ENCODE peak calls at places on chromosomes 11 and 22, in four cellular contexts. T, N, X and K are unnamed samples. For H3K36me3, the result is how much of the 10 kb centered on the place peaks cover.

GRCh38 chr22:20653012-20653794 is 120.7 kb upstream of the SERPIND1 start:
- DNase-seq in N (no peak), X (no peak), T (no peak), K (no peak)

GRCh38 chr22:43173566-43173965 is 13.4 kb downstream of the TTLL12 start:
- DNase-seq in X (no peak), N (no peak), T (no peak), K (no peak)

GRCh38 chr11:32231909-32232493 is 141.1 kb downstream of the RCN1 start:
- DNase-seq in T (peak), N (peak), X (peak), K (peak)

GRCh38 chr22:17875156-17875555 is 100.9 kb upstream of the BID start:
- DNase-seq in X (no peak), N (no peak), T (no peak), K (no peak)

GRCh38 chr22:31210830-31211503 is 1.1 kb upstream of the LIMK2 start:
- DNase-seq in X (no peak), T (no peak), N (no peak), K (no peak)

GRCh38 chr11:373716-374551 is 4.6 kb downstream of the B4GALNT4 start:
- DNase-seq in T (no peak), N (no peak), X (no peak), K (no peak)

GRCh38 chr22:20970939-20971657 is 4.0 kb downstream of the AIFM3 start:
- DNase-seq in T (no peak), X (peak), N (no peak), K (no peak)

GRCh38 chr11:3201677-3202181 is 16.9 kb downstream of the MRGPRG start:
- DNase-seq in T (no peak), X (no peak), N (no peak), K (no peak)

GRCh38 chr11:116513278-116513823 is 259.4 kb downstream of the BUD13 start:
- DNase-seq in N (no peak), X (no peak), T (no peak), K (no peak)

GRCh38 chr11:117823294-117823940 is 1.1 kb downstream of the FXYD2 start:
- DNase-seq in X (peak), T (no peak), N (no peak), K (no peak)

GRCh38 chr11:132864811-132865576 is 667.3 kb downstream of the OPCML start:
- DNase-seq in X (peak), N (no peak), T (no peak), K (no peak)

GRCh38 chr11:97740783-97741151 is 1280.0 kb upstream of the CNTN5 start:
- DNase-seq in X (no peak), N (no peak), T (no peak), K (no peak)

GRCh38 chr11:102428696-102429095 is 23.9 kb downstream of the TMEM123 start:
- DNase-seq in N (no peak), X (no peak), T (no peak), K (no peak)

GRCh38 chr11:110126936-110127335 is 33.7 kb downstream of the ZC3H12C start:
- DNase-seq in T (no peak), X (peak), N (peak), K (no peak)

GRCh38 chr22:20043997-20044342 is 23.1 kb downstream of the TANGO2 start:
- DNase-seq in T (no peak), X (no peak), N (no peak), K (no peak)

GRCh38 chr11:130037058-130037457 is 32.6 kb upstream of the APLP2 start:
- DNase-seq in T (peak), N (peak), X (peak), K (peak)

GRCh38 chr11:100459791-100460190 is 227.3 kb upstream of the ARHGAP42 start:
- DNase-seq in X (no peak), T (no peak), N (no peak), K (no peak)

GRCh38 chr11:19201737-19202605 is at the start of gene CSRP3:
- DNase-seq in N (no peak), X (no peak), T (peak), K (peak)

GRCh38 chr22:47281126-47282106 is 519.0 kb downstream of the TBC1D22A start:
- DNase-seq in X (no peak), T (peak), N (no peak), K (peak)

GRCh38 chr22:20118572-20119020 is 1.6 kb upstream of the TRMT2A start:
- DNase-seq in X (no peak), N (no peak), T (peak), K (no peak)

GRCh38 chr11:59560290-59560701 is 49.0 kb downstream of the OR4D9 start:
- DNase-seq in X (peak), T (peak), N (peak), K (peak)

GRCh38 chr11:125215951-125216350 is 51.4 kb downstream of the PKNOX2 start:
- DNase-seq in N (peak), T (no peak), X (no peak), K (no peak)

GRCh38 chr22:31637938-31638618 is 23.9 kb downstream of the PISD start:
- DNase-seq in N (peak), T (no peak), X (no peak), K (no peak)

GRCh38 chr11:67404515-67405195 is 772 bp downstream of the TBC1D10C start:
- DNase-seq in X (no peak), T (no peak), N (no peak), K (no peak)

GRCh38 chr11:117597083-117597482 is 199.9 kb downstream of the DSCAML1 start:
- DNase-seq in T (peak), N (peak), X (peak), K (peak)

GRCh38 chr11:130858215-130858614 is 58.1 kb downstream of the SNX19 start:
- DNase-seq in N (no peak), T (no peak), X (peak), K (no peak)

GRCh38 chr11:1553808-1554594 is 18.1 kb downstream of the DUSP8 start:
- DNase-seq in X (peak), N (no peak), T (no peak), K (no peak)

GRCh38 chr11:64340671-64341335 is 799 bp downstream of the CCDC88B start:
- DNase-seq in N (no peak), X (peak), T (peak), K (no peak)

GRCh38 chr22:37431811-37432707 is 4.8 kb upstream of the ELFN2 start:
- DNase-seq in T (peak), X (no peak), N (peak), K (peak)

GRCh38 chr11:2975594-2975993 is 16.5 kb downstream of the NAP1L4 start:
- DNase-seq in N (peak), T (peak), X (peak), K (no peak)

GRCh38 chr22:41296826-41297667 is 4.3 kb upstream of the ZC3H7B start:
- DNase-seq in T (no peak), N (no peak), X (no peak), K (no peak)

GRCh38 chr11:119619665-119620064 is 109.3 kb downstream of the NECTIN1 start:
- DNase-seq in T (no peak), N (no peak), X (no peak), K (no peak)
- H3K4me2 ChIP-seq in T (no peak), N (no peak), X (no peak), K (no peak)

GRCh38 chr11:82986491-82986890 is 85.0 kb downstream of the DDIAS start:
- DNase-seq in X (no peak), N (no peak), T (no peak), K (no peak)
- H3K27ac ChIP-seq in X (no peak), N (no peak), T (no peak), K (no peak)

DNA sequence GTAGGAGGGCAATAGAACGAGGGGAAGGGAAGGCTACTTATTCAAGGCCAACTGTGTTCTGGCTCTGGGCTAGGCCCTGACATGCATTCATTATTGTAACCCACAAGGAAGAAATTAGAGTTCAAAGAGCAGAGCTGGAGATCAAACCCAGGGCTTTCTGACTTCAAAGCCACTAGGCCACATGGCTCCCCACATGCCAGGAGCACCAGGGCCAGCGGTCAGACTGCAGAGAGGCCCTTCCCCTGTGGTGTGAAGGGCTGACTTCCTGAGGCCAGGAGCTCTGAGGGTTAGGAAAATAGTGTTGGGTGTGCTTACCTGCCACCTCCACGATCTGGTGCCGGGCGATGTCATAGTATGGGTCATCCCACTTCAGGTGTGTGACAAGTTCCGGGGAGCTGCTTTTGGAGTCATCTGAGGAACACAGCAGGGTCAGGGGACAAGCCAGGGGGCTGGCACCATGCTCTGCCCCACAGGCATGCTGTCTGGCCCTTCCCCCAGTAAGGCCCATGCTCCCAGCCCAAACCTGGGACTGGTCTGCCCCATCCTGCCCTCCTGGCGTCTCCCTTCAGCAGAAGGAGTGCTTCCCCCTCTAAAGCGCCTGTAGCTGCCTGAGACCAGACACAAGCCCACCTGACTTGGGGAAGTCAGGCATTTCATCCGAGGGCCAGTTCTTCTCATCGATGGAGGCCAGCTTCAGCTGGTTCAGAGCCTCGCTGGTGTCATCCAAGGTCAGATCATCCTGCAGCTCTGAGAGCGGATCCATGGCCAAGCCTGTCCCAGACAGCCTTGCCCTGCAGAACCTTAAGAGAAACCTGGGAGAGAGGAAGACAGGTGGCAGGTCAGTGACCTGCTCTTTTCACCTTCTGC is 4.8 kb downstream of the ARHGAP1 start:
- DNase-seq in X (no peak), T (no peak), N (no peak), K (no peak)
- H3K36me3 ChIP-seq in X (under half), T (under half), N (half or more), K (under half)

DNA sequence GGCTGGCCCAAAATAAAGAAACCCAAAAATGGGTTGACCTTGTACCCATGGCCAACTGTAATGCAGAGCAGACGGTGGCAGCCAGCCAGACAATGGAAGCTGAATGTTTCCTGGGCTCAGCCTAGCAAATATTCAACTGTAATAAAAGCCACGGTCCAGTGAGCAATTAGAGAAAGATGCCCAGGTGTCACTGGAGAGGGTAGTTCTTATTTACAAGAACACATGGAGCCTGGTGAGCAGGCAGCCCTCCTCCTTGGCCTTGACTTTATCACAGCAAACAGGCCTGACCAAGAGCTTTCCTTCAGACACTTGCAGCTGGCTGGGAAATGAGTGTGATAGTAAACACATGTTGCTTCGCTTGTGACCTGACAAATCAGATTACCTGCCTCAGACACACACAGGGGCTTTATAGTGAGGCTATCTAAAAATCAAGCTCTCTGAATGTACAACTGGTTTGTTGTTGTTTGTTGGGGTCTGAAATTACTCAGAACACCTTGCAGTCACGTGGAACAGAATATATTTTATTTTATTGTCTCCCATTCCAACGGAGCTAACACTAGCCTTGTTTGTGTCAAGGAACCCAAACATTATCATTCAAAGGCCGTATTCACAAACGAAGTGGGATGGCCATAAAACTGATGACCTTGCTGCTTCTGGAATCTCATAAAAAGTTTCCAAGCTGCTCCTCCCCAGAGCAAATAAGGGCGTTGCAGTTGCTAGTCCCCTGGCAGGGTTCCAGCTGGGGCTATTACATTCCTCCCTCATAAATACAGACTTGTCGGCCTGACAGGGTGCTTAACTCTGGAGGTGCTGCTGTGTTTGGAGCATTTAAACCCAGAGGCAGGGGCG is 161.1 kb downstream of the BBOX1 start:
- DNase-seq in T (peak), N (peak), X (no peak), K (peak)
- H3K4me2 ChIP-seq in T (no peak), N (no peak), X (no peak), K (no peak)

GRCh38 chr11:9717719-9718118 is 53.8 kb downstream of the SWAP70 start:
- DNase-seq in X (peak), N (no peak), T (peak), K (no peak)

GRCh38 chr11:9722893-9723292 is 59.0 kb downstream of the SWAP70 start:
- DNase-seq in X (no peak), T (no peak), N (no peak), K (no peak)

GRCh38 chr11:9722023-9722422 is 58.1 kb downstream of the SWAP70 start:
- DNase-seq in X (no peak), T (no peak), N (no peak), K (no peak)

GRCh38 chr11:9717040-9717357 is 53.1 kb downstream of the SWAP70 start:
- DNase-seq in N (no peak), T (no peak), X (no peak), K (no peak)

DNA sequence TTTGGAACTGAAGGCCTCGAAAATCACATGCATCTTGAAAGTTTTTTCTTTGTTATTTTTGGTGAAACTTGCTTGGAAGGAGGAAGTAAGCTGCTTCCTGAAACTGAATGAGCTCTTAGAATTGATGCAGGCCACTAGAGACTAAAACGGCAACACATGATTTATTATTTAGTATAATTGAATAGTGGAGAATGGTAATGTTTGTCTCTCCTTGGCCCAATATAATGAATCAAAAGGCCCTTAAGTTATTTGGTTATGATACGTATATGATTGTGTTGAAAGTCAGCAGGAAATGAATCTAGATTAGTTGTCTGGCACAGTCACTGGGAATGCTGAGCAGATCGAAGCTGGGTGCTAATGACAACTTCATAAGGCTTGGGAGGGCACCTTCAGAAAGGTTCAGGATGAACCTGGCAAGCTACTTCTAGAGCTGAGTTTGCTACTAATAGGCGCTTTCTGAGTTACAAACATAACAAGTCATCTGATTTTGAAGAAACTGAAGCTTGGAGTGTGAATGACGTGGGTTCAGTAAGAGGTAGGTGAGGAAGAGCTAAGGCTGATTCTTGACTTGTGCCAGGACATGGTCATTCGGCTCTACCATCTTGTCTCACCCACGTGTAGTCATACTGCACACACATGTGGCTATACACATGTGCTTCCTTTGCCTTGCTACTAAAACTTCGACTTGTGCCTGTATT is 56.2 kb downstream of the SWAP70 start:
- DNase-seq in N (no peak), X (no peak), T (peak), K (no peak)
- H3K27ac ChIP-seq in N (no peak), X (no peak), T (no peak), K (no peak)